ENCODE peak calls at places on chromosome 16, in five cellular contexts. B, P, U, K and Q are unnamed samples.

GRCh38 chr16:1817716-1818115 is 8.9 kb downstream of the HAGH start:
- DNase-seq in B (no peak), K (no peak), P (no peak), U (no peak), Q (no peak)

GRCh38 chr16:15836074-15836473 is 20.8 kb downstream of the MYH11 start:
- DNase-seq in U (no peak), K (no peak), P (no peak), B (no peak), Q (no peak)

GRCh38 chr16:11240636-11241473 is 15.1 kb downstream of the SOCS1 start:
- DNase-seq in K (no peak), U (no peak), P (no peak), B (no peak), Q (no peak)

GRCh38 chr16:49524578-49525315 is 151.1 kb downstream of the C16orf78 start:
- DNase-seq in B (no peak), U (no peak), P (no peak), K (no peak), Q (no peak)

GRCh38 chr16:30786936-30787612 is at the start of gene ZNF629:
- DNase-seq in P (peak), U (peak), K (no peak), B (peak), Q (peak)

GRCh38 chr16:75535211-75535843 is 581 bp downstream of the CHST5 start:
- DNase-seq in U (no peak), K (no peak), B (no peak), P (no peak), Q (no peak)

GRCh38 chr16:56789360-56789759 is 59.4 kb downstream of the NUP93 start:
- DNase-seq in K (no peak), P (peak), B (peak), U (no peak), Q (peak)

GRCh38 chr16:88072571-88073001 is 121.4 kb downstream of the BANP start:
- DNase-seq in P (no peak), B (no peak), K (no peak), U (no peak), Q (no peak)

GRCh38 chr16:57609541-57610401 is 18.7 kb upstream of the ADGRG1 start:
- DNase-seq in K (peak), U (peak), B (no peak), P (peak), Q (no peak)

GRCh38 chr16:77868052-77868451 is 79.7 kb downstream of the VAT1L start:
- DNase-seq in U (no peak), B (no peak), P (no peak), K (no peak), Q (no peak)

GRCh38 chr16:77859493-77860232 is 71.3 kb downstream of the VAT1L start:
- DNase-seq in U (no peak), P (no peak), K (no peak), B (no peak), Q (no peak)

GRCh38 chr16:77860944-77861343 is 72.6 kb downstream of the VAT1L start:
- DNase-seq in B (no peak), U (no peak), P (no peak), K (no peak), Q (no peak)

GRCh38 chr16:77866769-77867168 is 78.4 kb downstream of the VAT1L start:
- DNase-seq in B (no peak), K (no peak), U (no peak), P (no peak), Q (no peak)

DNA sequence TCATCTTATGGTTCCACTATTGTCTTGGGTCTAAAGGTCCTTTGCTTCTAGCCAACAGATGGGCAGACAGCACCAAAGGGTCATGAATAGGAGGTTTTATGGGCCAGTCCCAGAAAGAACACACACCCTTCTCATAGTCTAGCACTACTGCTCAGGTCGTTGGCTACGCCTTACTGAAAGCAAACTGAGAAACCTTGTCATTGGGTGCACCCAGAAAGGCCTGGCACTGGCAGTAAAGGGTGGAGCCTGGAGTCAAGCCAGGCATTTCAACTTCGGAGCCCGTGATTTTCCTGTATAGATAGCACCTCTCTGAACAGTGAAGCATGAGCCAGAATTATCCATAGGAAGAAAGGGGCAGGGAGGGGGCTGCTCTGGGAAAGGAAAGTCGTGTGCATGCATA is 74.9 kb downstream of the VAT1L start:
- DNase-seq in P (no peak), B (no peak), U (no peak), K (no peak), Q (no peak)
- TF ChIP-seq POLR2A in P (no peak), B (no peak), U (no peak), K (no peak), Q (no peak)

DNA sequence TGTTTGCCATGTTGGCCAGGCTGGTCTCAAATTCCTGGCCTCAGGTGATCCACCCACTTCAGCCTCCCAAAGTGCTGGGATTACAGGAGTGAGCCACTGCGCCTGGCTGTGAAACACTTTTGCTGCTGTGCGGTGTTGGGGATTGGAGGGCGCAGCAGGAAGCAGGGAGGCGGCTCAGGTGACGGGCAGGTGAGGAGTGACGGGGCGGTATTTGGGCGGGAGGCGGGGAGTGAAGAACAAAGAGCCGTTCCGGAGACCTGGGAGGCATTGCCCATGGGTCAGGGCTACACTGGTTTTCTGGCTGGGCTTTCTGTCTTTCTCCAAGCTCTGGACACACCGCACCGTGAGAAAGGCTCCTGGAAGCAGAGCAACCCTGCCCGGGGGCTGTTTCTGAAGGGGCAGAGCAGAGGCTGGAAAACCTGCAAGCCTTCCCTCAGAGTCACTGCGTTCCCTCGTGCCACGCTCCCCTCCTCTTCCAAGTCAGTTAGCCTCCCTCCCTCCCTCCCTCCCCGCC is 22.1 kb downstream of the CRISPLD2 start:
- DNase-seq in B (no peak), K (no peak), U (no peak), P (peak), Q (no peak)
- TF ChIP-seq POLR2A in B (peak), K (no peak), U (no peak), P (peak), Q (no peak)

GRCh38 chr16:14486520-14487303 is 143.3 kb downstream of the PARN start:
- DNase-seq in P (peak), U (no peak), B (peak), K (no peak), Q (peak)
- TF ChIP-seq POLR2A in P (no peak), U (no peak), B (no peak), K (no peak), Q (peak)

GRCh38 chr16:81445143-81445922 is 725 bp downstream of the CMIP start:
- DNase-seq in P (peak), K (no peak), B (no peak), U (peak), Q (peak)
- TF ChIP-seq POLR2A in P (peak), K (no peak), B (no peak), U (no peak), Q (no peak)

DNA sequence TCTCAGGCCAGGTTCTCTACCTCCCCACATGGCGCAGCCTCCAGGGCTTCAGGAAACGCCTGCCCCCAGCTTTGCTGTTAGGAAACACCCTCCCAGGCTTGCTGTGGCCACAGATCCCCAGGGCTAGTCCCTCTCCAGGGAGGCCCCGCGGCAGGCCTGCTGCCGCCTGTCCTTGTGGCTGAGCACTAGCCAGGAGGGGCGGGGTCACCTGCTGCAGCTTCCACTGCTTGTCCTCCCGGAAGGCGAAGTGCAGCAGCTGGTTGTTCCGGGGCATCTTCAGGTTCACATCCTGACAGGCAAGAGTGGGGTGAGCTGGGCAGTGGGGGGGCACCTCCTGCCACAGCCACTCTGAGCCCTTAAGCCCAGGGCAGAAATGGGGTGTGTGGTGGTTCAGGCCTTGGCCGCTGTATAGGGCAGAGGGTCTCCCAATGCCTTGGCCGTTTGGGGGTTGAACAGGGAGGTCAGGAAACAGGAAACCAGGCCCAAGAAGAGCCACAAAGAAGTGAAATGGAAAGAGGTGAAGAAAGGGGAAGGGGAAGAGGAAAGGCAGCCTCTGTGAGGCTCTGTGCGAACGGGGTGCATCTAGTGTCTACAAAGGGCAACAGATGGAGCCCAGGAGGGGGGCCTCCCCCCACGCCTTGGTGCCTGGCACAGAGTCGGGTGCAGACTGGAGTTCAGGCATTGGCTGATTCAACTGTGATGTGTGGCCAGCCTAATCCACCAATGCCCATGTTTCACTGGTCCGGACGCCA is 2.0 kb downstream of the ROGDI start:
- DNase-seq in U (peak), B (no peak), K (no peak), P (peak), Q (no peak)
- TF ChIP-seq POLR2A in U (no peak), B (no peak), K (no peak), P (peak), Q (no peak)

GRCh38 chr16:67530013-67530939 is 1.6 kb downstream of the RIPOR1 start:
- DNase-seq in U (no peak), B (peak), K (peak), P (peak), Q (peak)
- TF ChIP-seq POLR2A in U (no peak), B (peak), K (peak), P (peak), Q (peak)